ENCODE peak calls at places on chromosomes 3 and 15, in seven cellular contexts. H is A549; M is body of pancreas; L is naive thymus-derived CD4-positive, alpha-beta T cell; V is spleen; B is thoracic aorta; G is heart left ventricle. T is an unnamed sample. For H3K4me1, the result is how much of the 10 kb centered on the place peaks cover.

GRCh38 chr3:72906154-72906553 is 18.3 kb downstream of the GXYLT2 start:
- DNase-seq in G (no peak), V (no peak), M (no peak), L (no peak), B (no peak), H (no peak), T (no peak)

GRCh38 chr3:155070932-155071387 is 9.2 kb upstream of the MME start:
- DNase-seq in H (no peak), M (no peak), G (no peak), L (no peak), V (no peak), B (no peak), T (no peak)

GRCh38 chr15:51842265-51842664 is 12.8 kb downstream of the TMOD3 start:
- DNase-seq in V (no peak), M (no peak), G (no peak), L (no peak), B (no peak), H (no peak), T (no peak)

GRCh38 chr3:183790700-183791099 is 34.7 kb downstream of the MAP6D1 start:
- DNase-seq in L (no peak), H (no peak), B (no peak), V (peak), M (no peak), G (no peak), T (no peak)

GRCh38 chr3:114442251-114442650 is 148.4 kb downstream of the TIGIT start:
- DNase-seq in H (no peak), G (no peak), B (no peak), L (no peak), M (no peak), V (no peak), T (no peak)

GRCh38 chr3:195117978-195118581 is 152.9 kb downstream of the XXYLT1 start:
- DNase-seq in L (no peak), H (no peak), B (no peak), V (no peak), M (no peak), G (no peak), T (no peak)

GRCh38 chr3:180646187-180646790 is 33.0 kb downstream of the CCDC39 start:
- DNase-seq in B (no peak), L (no peak), V (no peak), G (no peak), H (peak), M (no peak), T (no peak)

GRCh38 chr3:182484682-182485081 is 308.6 kb upstream of the ATP11B start:
- DNase-seq in H (no peak), V (no peak), G (no peak), B (no peak), M (no peak), L (no peak), T (no peak)

GRCh38 chr3:64354221-64354620 is 129.0 kb upstream of the PRICKLE2 start:
- DNase-seq in V (no peak), H (no peak), G (no peak), B (no peak), L (no peak), M (no peak), T (no peak)

GRCh38 chr15:40277472-40277871 is 5.4 kb downstream of the ANKRD63 start:
- DNase-seq in V (no peak), G (no peak), B (no peak), M (no peak), L (no peak), H (no peak), T (no peak)

GRCh38 chr3:114585687-114586086 is 291.9 kb downstream of the TIGIT start:
- DNase-seq in B (no peak), L (no peak), V (no peak), H (no peak), M (no peak), G (no peak), T (no peak)

GRCh38 chr15:68618339-68619302 is 39.8 kb downstream of the CORO2B start:
- DNase-seq in H (no peak), G (no peak), V (no peak), L (no peak), B (no peak), M (no peak), T (no peak)

GRCh38 chr15:62068071-62068786 is 1.5 kb downstream of the C2CD4A start:
- DNase-seq in H (peak), M (peak), B (no peak), V (peak), L (no peak), G (peak), T (peak)

GRCh38 chr15:40358492-40359353 is 704 bp downstream of the DISP2 start:
- DNase-seq in B (no peak), G (no peak), V (peak), H (no peak), L (peak), M (no peak), T (no peak)

GRCh38 chr15:83206971-83207621 is 527 bp downstream of the HDGFL3 start:
- DNase-seq in M (peak), G (peak), L (no peak), B (no peak), H (peak), V (peak), T (peak)

GRCh38 chr3:122101646-122102045 is 46.5 kb downstream of the CD86 start:
- DNase-seq in G (no peak), M (no peak), L (peak), V (no peak), H (peak), B (no peak), T (no peak)

GRCh38 chr3:5078151-5078550 is 43.9 kb upstream of the ARL8B start:
- DNase-seq in H (peak), V (no peak), B (no peak), G (no peak), L (no peak), M (no peak), T (no peak)

GRCh38 chr3:19811689-19812088 is 122.3 kb downstream of the EFHB start:
- DNase-seq in G (no peak), H (no peak), L (no peak), M (no peak), V (no peak), B (no peak), T (no peak)

GRCh38 chr3:136602818-136603217 is 149.4 kb downstream of the STAG1 start:
- DNase-seq in H (no peak), B (no peak), G (no peak), L (no peak), V (no peak), M (no peak), T (no peak)

GRCh38 chr3:64237083-64237482 is 11.8 kb upstream of the PRICKLE2 start:
- DNase-seq in V (no peak), L (no peak), M (no peak), H (no peak), G (no peak), B (no peak), T (no peak)

GRCh38 chr3:51343918-51344687 is 41.0 kb upstream of the MANF start:
- DNase-seq in G (no peak), L (no peak), M (no peak), H (no peak), B (no peak), V (no peak), T (no peak)

GRCh38 chr3:155880286-155880685 is 9.8 kb downstream of the GMPS start:
- DNase-seq in V (no peak), B (no peak), G (no peak), M (no peak), H (no peak), L (no peak), T (no peak)

GRCh38 chr15:67024322-67024997 is 40.9 kb upstream of the SMAD3 start:
- DNase-seq in G (peak), H (peak), B (peak), V (no peak), M (peak), L (no peak), T (no peak)

GRCh38 chr3:29949131-29949530 is 657.3 kb upstream of the TGFBR2 start:
- DNase-seq in L (no peak), M (no peak), V (no peak), B (no peak), G (no peak), H (no peak), T (no peak)

GRCh38 chr15:77044228-77045042 is 26.5 kb downstream of the TSPAN3 start:
- DNase-seq in B (no peak), L (no peak), V (no peak), H (no peak), G (no peak), M (no peak), T (no peak)

GRCh38 chr3:150760431-150761200 is 2.4 kb downstream of the SIAH2 start:
- DNase-seq in L (peak), G (no peak), M (no peak), B (no peak), H (no peak), V (no peak), T (no peak)
- H3K27ac ChIP-seq in L (peak), G (no peak), M (peak), B (no peak), H (no peak), V (peak), T (peak)

DNA sequence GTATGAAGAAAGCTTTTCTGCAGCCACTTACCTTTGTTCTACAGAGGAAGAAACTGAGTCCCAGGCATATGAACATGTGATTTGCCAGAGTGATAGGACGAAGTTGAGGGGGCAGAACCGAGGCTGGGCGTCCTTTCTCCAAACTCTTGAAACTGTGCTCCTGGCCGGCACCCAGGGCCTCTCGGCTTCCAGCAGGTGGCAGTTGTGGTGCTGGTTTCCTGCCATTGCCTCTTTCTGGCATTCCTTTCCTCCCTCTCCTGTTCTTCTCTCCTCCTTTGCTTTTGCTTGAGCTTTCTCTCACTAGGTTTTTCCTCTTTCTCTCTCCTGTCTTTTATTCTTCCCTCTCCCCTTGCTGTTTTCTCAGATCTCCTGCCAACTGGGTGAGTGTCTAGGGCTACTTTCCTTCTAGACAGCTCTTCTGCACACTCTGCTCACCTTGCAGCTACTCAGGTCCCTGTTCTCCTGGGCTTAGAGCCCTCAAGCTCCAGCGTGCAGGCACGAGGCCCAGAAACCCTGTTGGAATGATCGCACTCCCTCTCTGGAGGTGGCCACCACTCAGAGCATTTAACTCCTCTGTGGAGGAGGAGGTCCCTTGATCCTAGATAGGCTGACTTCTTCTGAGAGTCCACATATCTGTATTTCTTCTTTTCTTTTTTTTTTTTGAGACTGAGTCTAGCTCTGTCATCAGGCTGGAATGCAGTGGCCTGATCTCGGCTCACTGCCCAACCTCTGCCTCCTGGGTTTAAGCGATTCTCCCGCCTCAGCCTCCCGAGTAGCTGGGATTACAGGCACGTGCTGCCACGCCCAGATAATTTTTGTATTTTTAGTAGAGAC is 26.2 kb downstream of the TRAK1 start:
- DNase-seq in B (no peak), L (no peak), M (peak), V (no peak), G (peak), H (peak), T (no peak)
- H3K4me1 ChIP-seq in B (under half), L (under half), M (under half), V (under half), G (half or more), H (under half), T (under half)

GRCh38 chr3:32502089-32502943 is at the start of gene CMTM6:
- DNase-seq in V (peak), H (peak), B (peak), L (peak), G (peak), M (peak), T (peak)

GRCh38 chr3:32501785-32502088 is 915 bp downstream of the CMTM6 start:
- DNase-seq in L (no peak), G (no peak), H (no peak), B (no peak), M (no peak), V (no peak), T (no peak)

GRCh38 chr3:32500225-32500624 is 2.4 kb downstream of the CMTM6 start:
- DNase-seq in M (no peak), G (no peak), H (no peak), L (no peak), V (no peak), B (no peak), T (no peak)

GRCh38 chr3:32500880-32501784 is 1.5 kb downstream of the CMTM6 start:
- DNase-seq in V (peak), G (no peak), B (no peak), L (no peak), H (no peak), M (no peak), T (no peak)

DNA sequence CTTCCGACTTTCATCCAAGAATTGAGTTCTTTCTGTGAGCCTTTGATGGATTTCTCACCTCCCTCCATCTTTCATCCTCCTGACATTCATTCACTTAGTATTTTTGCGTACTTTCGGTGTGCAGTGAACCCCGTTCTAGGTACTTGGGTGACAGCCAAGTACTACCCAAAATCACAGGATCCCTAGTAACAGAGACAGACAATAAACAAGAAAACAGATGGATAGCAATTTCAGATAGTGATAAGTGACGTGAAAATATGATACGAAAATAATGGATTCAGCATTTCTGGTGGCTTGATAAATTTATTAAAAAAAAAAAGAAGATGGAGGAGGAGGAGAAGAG is 263 bp upstream of the CMTM6 start:
- DNase-seq in L (no peak), M (no peak), G (no peak), B (no peak), H (no peak), V (no peak), T (no peak)
- H3K27ac ChIP-seq in L (peak), M (peak), G (peak), B (peak), H (peak), V (peak), T (peak)

DNA sequence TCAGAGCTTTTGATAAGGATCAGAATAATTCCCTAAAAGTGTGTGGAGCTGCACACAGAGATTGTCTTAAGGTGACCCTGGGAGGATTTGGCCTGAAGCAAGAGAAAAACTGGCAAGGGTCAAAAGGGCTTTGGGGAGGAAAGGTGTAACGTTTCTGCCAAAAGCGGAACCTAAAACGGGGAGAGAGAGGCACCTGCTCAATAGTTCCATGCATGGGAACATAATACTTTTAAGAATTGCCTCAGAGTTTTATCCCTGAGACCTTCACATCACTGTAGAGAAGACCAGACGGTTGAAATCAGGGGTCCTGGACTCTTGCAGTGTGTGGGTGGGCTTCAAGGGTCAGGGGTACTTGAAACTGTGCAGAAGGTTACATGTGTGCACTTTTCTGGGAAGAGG is 6.0 kb downstream of the ZNF710 start:
- DNase-seq in V (no peak), M (no peak), H (no peak), B (no peak), L (no peak), G (no peak), T (no peak)
- H3K4me1 ChIP-seq in V (under half), M (half or more), H (under half), B (under half), L (under half), G (under half), T (under half)

DNA sequence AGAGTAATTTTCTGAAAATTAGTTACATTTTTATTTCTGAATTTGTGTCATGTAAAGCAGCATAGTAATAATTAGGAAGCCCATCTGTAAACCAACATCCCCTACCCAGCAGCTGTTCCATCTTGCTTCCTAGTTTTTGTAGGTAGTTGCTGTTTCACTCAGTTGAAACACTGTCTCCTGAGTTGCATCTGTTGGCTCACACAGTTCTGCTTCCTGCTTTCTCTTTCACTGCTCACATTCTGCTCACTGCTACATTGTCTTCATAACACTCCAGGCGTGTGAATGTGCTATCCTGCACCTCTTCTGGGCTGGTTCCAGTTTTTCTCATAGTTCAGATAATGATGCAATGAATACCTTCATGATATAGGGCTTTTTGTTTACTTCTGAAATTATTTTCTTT is 123.4 kb downstream of the EPHB1 start:
- DNase-seq in H (no peak), V (no peak), B (no peak), M (no peak), L (no peak), G (no peak), T (no peak)
- H3K27ac ChIP-seq in H (no peak), V (no peak), B (no peak), M (no peak), L (no peak), G (no peak), T (no peak)

DNA sequence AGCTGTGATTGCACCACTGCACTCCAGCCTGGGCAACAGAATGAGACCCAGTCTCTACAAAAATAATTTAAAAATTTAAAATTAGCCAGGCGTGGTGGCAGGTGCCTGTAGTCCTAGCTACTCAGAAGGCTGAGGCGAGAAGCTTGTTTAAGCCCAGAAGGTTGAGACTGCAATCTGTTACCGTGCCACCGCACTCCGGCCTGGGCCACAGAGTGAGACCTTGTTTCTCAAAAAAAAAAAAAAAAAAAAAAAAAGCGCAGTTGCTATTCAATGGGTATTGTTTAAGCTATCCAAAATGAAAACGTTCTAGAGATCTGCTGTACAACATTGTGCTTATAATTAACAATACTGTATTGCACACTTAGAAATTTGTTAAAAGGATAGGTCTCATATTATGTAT is 24.0 kb downstream of the ZNF148 start:
- DNase-seq in L (no peak), M (no peak), V (no peak), H (no peak), B (no peak), G (no peak), T (no peak)
- H3K4me1 ChIP-seq in L (under half), M (under half), V (under half), H (under half), B (half or more), G (under half), T (under half)

DNA sequence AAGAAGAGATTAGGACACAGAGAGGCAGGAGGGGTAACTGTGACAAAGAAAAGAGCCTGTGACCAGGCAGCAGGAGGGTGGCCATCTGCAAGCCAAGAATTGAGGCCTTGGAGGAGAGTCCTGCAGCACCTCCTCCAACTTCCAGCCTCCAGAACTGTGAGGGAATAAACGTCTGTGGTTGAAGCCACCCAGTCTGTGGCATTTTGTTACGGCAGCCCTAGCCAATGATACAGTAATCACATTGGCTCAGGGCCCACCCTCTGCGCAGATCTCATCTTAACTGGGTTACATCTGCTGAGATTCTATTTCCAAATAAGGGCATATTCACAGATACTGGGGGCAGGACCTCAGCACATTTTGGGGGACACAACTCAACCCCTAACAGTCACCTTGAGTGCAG is 11.3 kb downstream of the SELENOS start:
- DNase-seq in L (no peak), V (no peak), H (no peak), M (no peak), B (no peak), G (no peak), T (no peak)
- H3K27ac ChIP-seq in L (no peak), V (no peak), H (no peak), M (no peak), B (no peak), G (peak), T (no peak)

GRCh38 chr15:75176404-75176761 is 25.3 kb upstream of the C15orf39 start:
- DNase-seq in H (no peak), B (no peak), V (no peak), G (no peak), L (no peak), M (no peak), T (no peak)
- H3K4me1 ChIP-seq in H (under half), B (half or more), V (under half), G (under half), L (under half), M (half or more), T (under half)

GRCh38 chr3:16316396-16316795 is 51.4 kb downstream of the OXNAD1 start:
- DNase-seq in V (no peak), M (no peak), H (no peak), G (no peak), B (no peak), L (no peak), T (no peak)

GRCh38 chr3:16319307-16319706 is 54.3 kb downstream of the OXNAD1 start:
- DNase-seq in L (peak), M (no peak), V (no peak), H (peak), B (no peak), G (no peak), T (peak)

GRCh38 chr3:16318216-16318615 is 53.2 kb downstream of the OXNAD1 start:
- DNase-seq in G (no peak), V (no peak), H (no peak), B (no peak), M (no peak), L (no peak), T (no peak)

GRCh38 chr3:16316847-16317560 is 52.0 kb downstream of the OXNAD1 start:
- DNase-seq in V (no peak), M (no peak), G (no peak), H (no peak), L (no peak), B (no peak), T (no peak)

DNA sequence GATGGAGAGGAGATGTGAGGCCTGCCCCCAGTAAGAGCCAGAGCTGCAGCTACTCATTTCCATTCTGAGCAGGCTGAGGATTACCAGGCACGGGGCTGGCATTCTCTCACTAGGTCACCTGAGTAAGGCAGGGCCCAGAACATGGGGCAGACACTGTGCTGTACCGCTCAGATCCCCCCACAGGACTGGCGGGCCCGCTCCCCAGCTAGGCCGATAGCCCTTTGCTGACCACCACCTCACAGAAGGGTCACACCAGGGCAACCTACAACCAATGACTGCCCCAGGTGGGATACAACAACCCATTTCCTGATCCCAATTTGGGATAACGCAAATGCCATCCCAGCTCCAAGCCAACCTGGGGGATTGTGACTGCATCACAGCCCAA is 52.5 kb downstream of the OXNAD1 start:
- DNase-seq in G (no peak), L (no peak), H (no peak), V (no peak), M (no peak), B (no peak), T (no peak)
- H3K27ac ChIP-seq in G (no peak), L (peak), H (no peak), V (no peak), M (no peak), B (no peak), T (no peak)

T was measured in CD8-positive, alpha-beta memory T cell.